ENCODE peak calls at places on chromosomes 5 and 9, in four cellular contexts. C, L, A and M are unnamed samples.

GRCh38 chr5:80072103-80073073 is 37.2 kb downstream of the THBS4 start:
- DNase-seq in L (no peak), A (no peak), C (no peak), M (no peak)

GRCh38 chr5:95822038-95822407 is 503 bp downstream of the GLRX start:
- DNase-seq in L (no peak), C (peak; percentile 36), A (no peak), M (peak; percentile 42)

GRCh38 chr9:99465231-99465891 is 243.3 kb downstream of the SEC61B start:
- DNase-seq in C (no peak), A (no peak), L (no peak), M (peak; percentile 13)

GRCh38 chr9:70983723-70984280 is 137.6 kb downstream of the TRPM3 start:
- DNase-seq in C (no peak), A (no peak), L (no peak), M (no peak)

GRCh38 chr9:86685556-86685955 is 261.8 kb downstream of the GAS1 start:
- DNase-seq in L (no peak), A (no peak), C (no peak), M (no peak)

GRCh38 chr5:58937031-58937681 is 354.3 kb downstream of the RAB3C start:
- DNase-seq in A (no peak), L (no peak), C (no peak), M (no peak)

GRCh38 chr5:134018154-134018985 is 13.6 kb upstream of the VDAC1 start:
- DNase-seq in L (no peak), A (no peak), C (peak; percentile 62), M (no peak)

GRCh38 chr5:157020508-157021213 is 38.3 kb downstream of the HAVCR1 start:
- DNase-seq in L (no peak), A (no peak), C (no peak), M (no peak)

GRCh38 chr9:35516481-35516880 is 26.6 kb downstream of the RUSC2 start:
- DNase-seq in A (no peak), C (no peak), L (no peak), M (no peak)

GRCh38 chr9:112120471-112120925 is 54.6 kb downstream of the SUSD1 start:
- DNase-seq in A (no peak), C (no peak), L (no peak), M (no peak)

GRCh38 chr9:114450833-114451706 is 54.2 kb downstream of the WHRN start:
- DNase-seq in C (no peak), A (no peak), L (no peak), M (peak; percentile 45)

GRCh38 chr9:33161589-33162132 is 5.5 kb downstream of the B4GALT1 start:
- DNase-seq in A (no peak), L (no peak), C (peak; percentile 49), M (no peak)

GRCh38 chr9:117224676-117225075 is 190.2 kb downstream of the ASTN2 start:
- DNase-seq in L (no peak), C (no peak), A (no peak), M (no peak)

GRCh38 chr9:87871425-87872078 is 11.1 kb upstream of the SPATA31E1 start:
- DNase-seq in L (no peak), C (no peak), A (no peak), M (no peak)